ENCODE peak calls at places on chromosome 3, in six cellular contexts. X is H9, W is mesenchymal stem cell, E is IMR-90, T is mesendoderm, N is trophoblast cell. G is an unnamed sample.

GRCh38 chr3:15979490-15979889 is 181.7 kb upstream of the ANKRD28 start:
- DNase-seq in X (no peak), W (no peak), E (no peak), T (no peak), N (no peak), G (no peak)

GRCh38 chr3:99651561-99651960 is 13.2 kb downstream of the COL8A1 start:
- DNase-seq in X (no peak), W (peak), E (peak), T (no peak), N (peak), G (no peak)

GRCh38 chr3:47324278-47324865 is 41.6 kb downstream of the KLHL18 start:
- DNase-seq in X (peak), W (peak), E (peak), T (peak), N (peak), G (peak)

GRCh38 chr3:161096771-161097367 is 8.3 kb downstream of the B3GALNT1 start:
- DNase-seq in X (peak), W (peak), E (peak), T (peak), N (no peak), G (no peak)

GRCh38 chr3:41693799-41694198 is 268.1 kb downstream of the ULK4 start:
- DNase-seq in X (no peak), W (no peak), E (peak), T (no peak), N (no peak), G (no peak)

GRCh38 chr3:53803124-53803815 is 42.9 kb downstream of the CHDH start:
- DNase-seq in X (no peak), W (no peak), E (no peak), T (peak), N (peak), G (no peak)

GRCh38 chr3:115891237-115891636 is 267.9 kb downstream of the GAP43 start:
- DNase-seq in X (no peak), W (no peak), E (no peak), T (no peak), N (no peak), G (no peak)

GRCh38 chr3:64848822-64849221 is 161.0 kb upstream of the ADAMTS9 start:
- DNase-seq in X (no peak), W (peak), E (peak), T (no peak), N (peak), G (no peak)

GRCh38 chr3:119324899-119325298 is 30.7 kb downstream of the ARHGAP31 start:
- DNase-seq in X (no peak), W (no peak), E (no peak), T (no peak), N (no peak), G (no peak)

GRCh38 chr3:152737021-152737908 is 97.7 kb upstream of the P2RY1 start:
- DNase-seq in X (no peak), W (peak), E (peak), T (peak), N (no peak), G (no peak)

GRCh38 chr3:147411235-147411607 is 2.1 kb downstream of the ZIC1 start:
- DNase-seq in X (no peak), W (no peak), E (peak), T (peak), N (no peak), G (peak)

GRCh38 chr3:190076601-190077444 is 43.9 kb downstream of the P3H2 start:
- DNase-seq in X (no peak), W (peak), E (peak), T (peak), N (peak), G (peak)

GRCh38 chr3:121648219-121648958 is 12.3 kb downstream of the HCLS1 start:
- DNase-seq in X (no peak), W (no peak), E (no peak), T (no peak), N (no peak), G (no peak)

GRCh38 chr3:43629254-43629653 is 7.4 kb upstream of the ANO10 start:
- DNase-seq in X (no peak), W (no peak), E (peak), T (no peak), N (no peak), G (no peak)

GRCh38 chr3:134134240-134134639 is 104.5 kb upstream of the SLCO2A1 start:
- DNase-seq in X (no peak), W (peak), E (no peak), T (peak), N (peak), G (no peak)

GRCh38 chr3:172201136-172201989 is 162.0 kb downstream of the FNDC3B start:
- DNase-seq in X (no peak), W (peak), E (peak), T (no peak), N (peak), G (no peak)

GRCh38 chr3:17901893-17902292 is 159.5 kb upstream of the TBC1D5 start:
- DNase-seq in X (no peak), W (no peak), E (no peak), T (no peak), N (no peak), G (no peak)

GRCh38 chr3:152374260-152374990 is 105.7 kb downstream of the MBNL1 start:
- DNase-seq in X (no peak), W (peak), E (no peak), T (no peak), N (no peak), G (no peak)

GRCh38 chr3:149541091-149541491 is 66.6 kb downstream of the TM4SF4 start:
- DNase-seq in X (no peak), W (no peak), E (peak), T (no peak), N (no peak), G (no peak)

GRCh38 chr3:46662771-46663551 is 30.5 kb downstream of the ALS2CL start:
- DNase-seq in X (no peak), W (peak), E (peak), T (no peak), N (no peak), G (no peak)

GRCh38 chr3:74515451-74515850 is 99.0 kb downstream of the CNTN3 start:
- DNase-seq in X (no peak), W (no peak), E (peak), T (no peak), N (no peak), G (no peak)

GRCh38 chr3:183637106-183637486 is 1.7 kb downstream of the KLHL24 start:
- DNase-seq in X (no peak), W (no peak), E (no peak), T (no peak), N (no peak), G (no peak)

GRCh38 chr3:10242182-10243065 is 5.8 kb upstream of the TATDN2 start:
- DNase-seq in X (no peak), W (peak), E (peak), T (no peak), N (no peak), G (no peak)

GRCh38 chr3:46406786-46407611 is at the start of the genes CCR5AS and CCRL2:
- DNase-seq in X (no peak), W (peak), E (peak), T (peak), N (peak), G (no peak)

GRCh38 chr3:154701055-154701454 is 271.1 kb upstream of the GPR149 start:
- DNase-seq in X (no peak), W (no peak), E (no peak), T (no peak), N (no peak), G (no peak)

GRCh38 chr3:78201066-78201465 is 1161.2 kb downstream of the ROBO2 start:
- DNase-seq in X (no peak), W (no peak), E (no peak), T (no peak), N (no peak), G (no peak)

GRCh38 chr3:194977341-194977740 is 291.7 kb downstream of the FAM43A start:
- DNase-seq in X (no peak), W (no peak), E (no peak), T (no peak), N (peak), G (no peak)

GRCh38 chr3:17885986-17886385 is 143.6 kb upstream of the TBC1D5 start:
- DNase-seq in X (no peak), W (no peak), E (no peak), T (no peak), N (peak), G (no peak)

GRCh38 chr3:123066599-123066895 is 278 bp upstream of the PDIA5 start:
- DNase-seq in X (no peak), W (no peak), E (no peak), T (no peak), N (no peak), G (no peak)

GRCh38 chr3:188759516-188760005 is 412.2 kb upstream of the TPRG1 start:
- DNase-seq in X (no peak), W (no peak), E (no peak), T (no peak), N (no peak), G (no peak)

GRCh38 chr3:160564949-160565441 is 376 bp downstream of the KPNA4 start:
- DNase-seq in X (peak), W (peak), E (peak), T (peak), N (peak), G (peak)

GRCh38 chr3:132726341-132726823 is 4.2 kb upstream of the NPHP3 start:
- DNase-seq in X (no peak), W (peak), E (peak), T (peak), N (no peak), G (peak)

GRCh38 chr3:141257971-141258370 is 26.3 kb downstream of the PXYLP1 start:
- DNase-seq in X (no peak), W (no peak), E (no peak), T (peak), N (no peak), G (no peak)
- H2AK5ac ChIP-seq in X (no peak), W (no peak), E (no peak), T (no peak), N (no peak), G (no peak)

GRCh38 chr3:25423780-25424179 is 4.3 kb upstream of the RARB start:
- DNase-seq in X (no peak), W (peak), E (peak), T (peak), N (no peak), G (no peak)

GRCh38 chr3:25421747-25422146 is 6.3 kb upstream of the RARB start:
- DNase-seq in X (no peak), W (no peak), E (no peak), T (no peak), N (no peak), G (no peak)

GRCh38 chr3:25424238-25425013 is 3.6 kb upstream of the RARB start:
- DNase-seq in X (no peak), W (peak), E (no peak), T (no peak), N (no peak), G (no peak)

GRCh38 chr3:25420885-25421284 is 7.2 kb upstream of the RARB start:
- DNase-seq in X (no peak), W (no peak), E (no peak), T (no peak), N (no peak), G (no peak)

GRCh38 chr3:25420168-25420567 is 7.9 kb upstream of the RARB start:
- DNase-seq in X (no peak), W (no peak), E (no peak), T (peak), N (no peak), G (no peak)
- H2BK5ac ChIP-seq in X (no peak), W (no peak), E (no peak), T (no peak), N (no peak), G (no peak)

DNA sequence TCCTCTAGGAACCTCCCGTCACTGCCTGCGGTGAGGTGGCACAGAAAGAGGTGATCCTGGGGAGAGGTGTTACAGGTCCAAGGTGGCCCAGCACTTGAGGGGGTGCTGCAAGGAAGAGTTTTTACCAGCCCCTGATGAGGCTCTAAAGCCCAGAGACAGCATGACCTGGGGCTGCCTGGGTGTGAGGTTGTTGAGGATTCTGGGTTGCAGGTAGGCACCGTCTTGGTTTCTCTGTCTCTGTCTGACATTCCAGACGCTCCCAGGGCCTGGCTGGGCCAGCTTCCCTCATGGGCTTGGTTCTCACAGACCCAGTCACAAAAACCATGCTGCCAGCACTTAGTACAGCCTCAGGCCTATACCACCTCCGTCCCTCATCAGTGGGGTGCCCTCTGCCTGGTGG is 31.1 kb downstream of the DNAJB8 start:
- DNase-seq in X (no peak), W (no peak), E (no peak), T (no peak), N (peak), G (no peak)
- H2AK5ac ChIP-seq in X (no peak), W (no peak), E (no peak), T (no peak), N (peak), G (peak)

GRCh38 chr3:109430911-109431563 is 93.7 kb upstream of the DPPA4 start:
- DNase-seq in X (no peak), W (no peak), E (no peak), T (peak), N (peak), G (no peak)
- H2BK5ac ChIP-seq in X (no peak), W (no peak), E (no peak), T (no peak), N (no peak), G (no peak)

DNA sequence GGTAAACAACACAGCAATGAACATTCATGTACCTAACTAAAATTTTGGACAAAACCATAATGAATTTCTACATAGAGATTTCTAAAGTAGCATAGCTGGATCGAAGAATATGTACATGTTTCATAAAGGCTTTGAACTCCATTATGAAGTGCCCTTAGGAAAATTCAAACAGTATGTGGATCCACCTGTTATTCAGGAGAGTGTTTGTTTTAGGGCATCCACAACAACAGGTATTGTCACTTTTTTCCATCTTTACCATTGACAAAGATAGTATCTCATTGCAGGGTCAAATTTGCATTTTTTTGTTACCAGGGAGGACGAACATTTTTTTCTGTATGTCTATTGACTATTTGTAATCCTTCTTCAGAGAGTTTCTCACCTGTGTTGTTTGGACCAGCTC is 75.0 kb downstream of the COL6A5 start:
- DNase-seq in X (no peak), W (no peak), E (no peak), T (no peak), N (no peak), G (no peak)
- H2AK5ac ChIP-seq in X (no peak), W (no peak), E (no peak), T (no peak), N (no peak), G (no peak)

DNA sequence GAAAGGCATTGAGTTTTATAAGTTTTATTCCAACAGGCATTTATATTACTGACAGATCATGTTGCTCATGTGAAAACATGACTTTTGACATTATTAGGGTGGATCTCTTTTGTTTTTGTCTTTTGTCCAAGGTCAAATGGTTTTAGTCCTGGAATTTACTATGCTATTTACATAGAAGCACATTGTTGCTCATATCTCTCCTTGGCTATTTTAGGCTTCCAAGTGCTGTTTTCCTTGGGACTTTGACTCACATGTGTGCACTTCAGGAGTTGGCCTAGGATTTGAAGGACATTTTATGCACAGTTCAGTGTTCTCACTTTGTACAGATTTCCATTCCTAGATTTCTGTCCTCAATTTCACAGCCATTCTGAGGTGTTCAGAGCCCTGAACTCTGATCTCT is 225.7 kb downstream of the PYDC2 start:
- DNase-seq in X (no peak), W (no peak), E (no peak), T (no peak), N (no peak), G (no peak)
- H2BK5ac ChIP-seq in X (no peak), W (no peak), E (no peak), T (no peak), N (no peak), G (no peak)

GRCh38 chr3:167084566-167084965 is 295.5 kb downstream of the ZBBX start:
- DNase-seq in X (no peak), W (peak), E (no peak), T (no peak), N (no peak), G (no peak)
- H2AK5ac ChIP-seq in X (no peak), W (no peak), E (no peak), T (no peak), N (no peak), G (no peak)

GRCh38 chr3:65889707-65890099 is 149.0 kb downstream of the MAGI1 start:
- DNase-seq in X (no peak), W (no peak), E (no peak), T (no peak), N (no peak), G (no peak)
- H2BK5ac ChIP-seq in X (no peak), W (no peak), E (peak), T (no peak), N (no peak), G (no peak)

DNA sequence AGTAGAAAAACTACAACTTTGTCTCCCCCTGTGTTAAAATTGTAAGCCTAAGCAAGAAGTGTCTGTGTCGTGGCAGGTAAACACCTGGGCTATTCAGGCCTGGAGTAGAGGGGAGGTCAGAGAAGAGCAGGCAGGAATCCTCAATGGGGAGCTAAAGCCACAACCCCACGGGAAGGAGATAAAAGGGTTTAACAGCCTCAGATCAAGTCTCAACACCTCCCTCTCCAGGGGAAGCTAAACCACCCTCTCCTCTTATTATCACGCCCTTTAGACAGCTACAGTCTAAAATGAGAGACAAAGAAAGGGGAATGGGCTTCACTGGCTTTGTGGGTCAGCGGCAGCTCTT is 11.6 kb downstream of the ETV5 start:
- DNase-seq in X (no peak), W (no peak), E (no peak), T (no peak), N (no peak), G (no peak)
- H2AK5ac ChIP-seq in X (no peak), W (peak), E (no peak), T (no peak), N (no peak), G (no peak)

DNA sequence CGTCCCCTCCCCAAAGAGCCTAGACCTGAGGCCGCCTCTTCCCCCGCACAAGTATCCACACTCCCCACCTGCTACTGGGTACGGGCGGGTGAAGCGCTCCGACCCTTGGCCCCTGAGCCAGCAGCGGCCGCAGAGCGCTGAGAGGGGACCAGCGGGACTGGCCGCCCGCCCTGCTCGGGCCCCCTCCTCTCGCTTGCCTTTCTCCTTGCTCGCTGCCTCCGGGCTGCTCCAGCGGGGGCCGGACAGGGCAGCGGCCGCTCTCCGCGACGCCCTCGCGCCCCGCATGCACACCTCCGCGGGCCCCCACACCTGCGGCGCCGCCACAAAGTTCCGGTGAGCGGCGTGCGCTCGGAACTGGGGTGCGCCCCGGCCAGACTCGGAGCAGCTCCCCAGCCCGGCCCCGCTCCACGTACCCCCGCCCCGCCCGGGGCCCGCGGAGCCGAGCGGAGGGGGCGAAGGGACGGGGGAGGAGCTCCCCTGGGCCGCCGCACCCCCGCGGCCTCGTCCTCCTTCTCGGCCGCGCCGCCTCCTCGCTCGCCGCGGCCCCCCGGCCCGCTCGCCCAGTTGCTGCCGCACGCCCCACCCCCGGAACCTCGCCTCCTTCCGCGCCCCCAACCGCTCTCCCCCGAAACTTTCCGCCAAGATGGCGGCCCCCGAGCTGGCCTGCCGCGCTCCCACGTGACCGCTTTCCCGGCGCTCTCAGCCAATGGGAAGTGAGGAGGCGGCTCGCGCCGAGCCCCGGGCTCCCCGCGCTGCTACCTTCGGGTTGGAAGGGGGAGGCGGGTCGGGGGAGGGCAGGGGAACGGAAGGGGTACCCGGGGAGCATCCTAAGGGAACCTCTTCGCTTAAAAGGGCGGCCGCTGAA is 704 bp downstream of the DLG1 start:
- DNase-seq in X (peak), W (peak), E (peak), T (peak), N (peak), G (peak)
- H2BK5ac ChIP-seq in X (no peak), W (peak), E (peak), T (peak), N (peak), G (peak)

G was measured in neuronal stem cell.